ENCODE peak calls at places on chromosome 21, in eight cellular contexts. F, S, D, U, T, J, A and G are unnamed samples.

GRCh38 chr21:45975017-45975595 is 6.5 kb upstream of the COL6A1 start:
- DNase-seq in D (no peak), S (no peak), U (peak), F (no peak), A (no peak), J (no peak), T (peak), G (peak)

GRCh38 chr21:35244514-35244913 is 195.4 kb upstream of the RUNX1 start:
- DNase-seq in T (no peak), S (no peak), U (peak), D (no peak), A (no peak), F (no peak), J (no peak), G (no peak)

GRCh38 chr21:45147473-45148315 is 73.3 kb downstream of the ADARB1 start:
- DNase-seq in D (no peak), T (no peak), S (no peak), A (no peak), J (no peak), F (no peak), U (no peak), G (peak)

GRCh38 chr21:34333150-34333739 is 30.6 kb upstream of the KCNE2 start:
- DNase-seq in F (no peak), U (peak), J (no peak), D (peak), T (no peak), S (no peak), A (no peak), G (peak)

GRCh38 chr21:38095220-38095619 is 161.6 kb upstream of the KCNJ15 start:
- DNase-seq in T (no peak), U (no peak), J (no peak), F (no peak), D (no peak), A (no peak), S (no peak), G (no peak)

GRCh38 chr21:42537106-42537742 is 23.6 kb downstream of the SLC37A1 start:
- DNase-seq in A (no peak), D (no peak), J (no peak), F (no peak), S (no peak), T (no peak), U (no peak), G (no peak)

GRCh38 chr21:35942211-35943144 is 117.8 kb downstream of the SETD4 start:
- DNase-seq in S (no peak), J (no peak), A (no peak), U (no peak), F (no peak), D (no peak), T (no peak), G (no peak)

GRCh38 chr21:33268392-33268735 is 2.2 kb downstream of the IL10RB start:
- DNase-seq in A (no peak), U (no peak), T (no peak), F (no peak), J (no peak), D (no peak), S (no peak), G (no peak)

GRCh38 chr21:45459171-45460010 is 54.4 kb downstream of the COL18A1 start:
- DNase-seq in D (no peak), A (no peak), J (no peak), T (no peak), U (no peak), S (no peak), F (no peak), G (no peak)

GRCh38 chr21:26405071-26405470 is 168.0 kb downstream of the CYYR1 start:
- DNase-seq in S (no peak), U (peak), D (peak), T (no peak), A (no peak), J (no peak), F (no peak), G (no peak)

GRCh38 chr21:44869860-44870747 is 3.4 kb downstream of the PTTG1IP start:
- DNase-seq in F (no peak), S (no peak), A (no peak), J (peak), D (peak), U (peak), T (no peak), G (no peak)

GRCh38 chr21:44982558-44983244 is 42.9 kb downstream of the SLX9 start:
- DNase-seq in D (no peak), U (peak), T (no peak), A (no peak), F (no peak), J (no peak), S (no peak), G (peak)

GRCh38 chr21:22961248-22961647 is 1963.0 kb downstream of the NCAM2 start:
- DNase-seq in J (no peak), U (no peak), F (no peak), S (no peak), D (no peak), T (no peak), A (no peak), G (no peak)

GRCh38 chr21:35377505-35378090 is 328.5 kb upstream of the RUNX1 start:
- DNase-seq in S (no peak), J (no peak), U (no peak), T (no peak), A (no peak), F (no peak), D (no peak), G (no peak)

GRCh38 chr21:33025471-33026298 is at the start of gene OLIG2:
- DNase-seq in A (peak), S (peak), J (no peak), F (no peak), D (no peak), U (peak), T (peak), G (no peak)

GRCh38 chr21:45454924-45455315 is 50.0 kb downstream of the COL18A1 start:
- DNase-seq in U (no peak), J (no peak), T (no peak), A (no peak), S (no peak), F (no peak), D (no peak), G (no peak)

GRCh38 chr21:29233611-29234540 is 64.8 kb upstream of the BACH1 start:
- DNase-seq in F (no peak), S (no peak), A (no peak), T (no peak), J (no peak), D (no peak), U (no peak), G (no peak)

GRCh38 chr21:40179167-40179566 is 311.9 kb downstream of the PCP4 start:
- DNase-seq in J (no peak), F (no peak), D (no peak), U (no peak), S (no peak), T (no peak), A (no peak), G (no peak)

GRCh38 chr21:21165063-21165645 is 166.9 kb downstream of the NCAM2 start:
- DNase-seq in F (no peak), J (peak), S (no peak), T (no peak), U (peak), D (peak), A (no peak), G (no peak)

GRCh38 chr21:36792505-36792967 is 93.6 kb downstream of the SIM2 start:
- DNase-seq in S (no peak), U (peak), A (no peak), T (no peak), J (no peak), F (no peak), D (no peak), G (no peak)

GRCh38 chr21:17732306-17732705 is 86.8 kb downstream of the C21orf91 start:
- DNase-seq in T (no peak), D (no peak), J (no peak), F (no peak), A (no peak), S (peak), U (peak), G (no peak)

GRCh38 chr21:43367296-43367695 is 59.6 kb downstream of the SIK1 start:
- DNase-seq in J (no peak), U (no peak), A (no peak), D (no peak), T (no peak), S (no peak), F (no peak), G (no peak)

GRCh38 chr21:41805038-41805437 is 38.2 kb upstream of the RIPK4 start:
- DNase-seq in T (no peak), F (no peak), U (no peak), J (no peak), D (no peak), A (no peak), S (no peak), G (no peak)

GRCh38 chr21:32359719-32360260 is 33.0 kb downstream of the URB1 start:
- DNase-seq in T (no peak), F (no peak), A (no peak), J (no peak), S (no peak), U (no peak), D (no peak), G (peak)

GRCh38 chr21:36708512-36709029 is 9.7 kb downstream of the SIM2 start:
- DNase-seq in T (no peak), J (no peak), D (no peak), U (no peak), A (no peak), F (no peak), S (no peak), G (no peak)

GRCh38 chr21:18285379-18285778 is 40.7 kb downstream of the CHODL start:
- DNase-seq in F (no peak), J (no peak), D (no peak), S (no peak), T (no peak), U (no peak), A (no peak), G (no peak)

GRCh38 chr21:39095681-39096080 is 87.6 kb downstream of the PSMG1 start:
- DNase-seq in U (no peak), A (no peak), T (no peak), J (no peak), F (no peak), S (no peak), D (no peak), G (no peak)

GRCh38 chr21:21163904-21164303 is 165.7 kb downstream of the NCAM2 start:
- DNase-seq in F (no peak), D (peak), U (peak), J (peak), A (no peak), T (peak), S (peak), G (no peak)

GRCh38 chr21:42766756-42767560 is 112.4 kb downstream of the WDR4 start:
- DNase-seq in A (no peak), U (no peak), F (no peak), J (no peak), D (no peak), S (no peak), T (no peak), G (no peak)

GRCh38 chr21:39727401-39728120 is 17.4 kb upstream of the IGSF5 start:
- DNase-seq in A (no peak), U (no peak), S (no peak), T (no peak), F (no peak), J (no peak), D (no peak), G (peak)

GRCh38 chr21:28016571-28016970 is 976.1 kb downstream of the LTN1 start:
- DNase-seq in T (no peak), U (peak), F (no peak), D (no peak), J (no peak), A (no peak), S (no peak), G (no peak)

GRCh38 chr21:29430030-29430429 is 131.3 kb downstream of the BACH1 start:
- DNase-seq in J (no peak), A (no peak), F (no peak), D (no peak), T (no peak), U (no peak), S (no peak), G (no peak)

GRCh38 chr21:45513003-45513706 is 29.1 kb downstream of the SLC19A1 start:
- DNase-seq in U (no peak), F (no peak), D (no peak), A (no peak), S (no peak), T (no peak), J (no peak), G (peak)

GRCh38 chr21:14949603-14950002 is 115.2 kb downstream of the NRIP1 start:
- DNase-seq in U (no peak), F (no peak), A (no peak), D (no peak), T (no peak), S (no peak), J (no peak), G (no peak)

GRCh38 chr21:35743571-35743970 is 316.8 kb downstream of the SETD4 start:
- DNase-seq in A (no peak), T (no peak), U (peak), F (no peak), J (no peak), D (no peak), S (no peak), G (no peak)